ENCODE peak calls at places on chromosomes 13 and 19, in ten cellular contexts. V, E, T, J, Z, F, D, X, Y and H are unnamed samples.

GRCh38 chr19:47274891-47275865 is 493 bp downstream of the INAFM1 start:
- DNase-seq in V (no peak), E (no peak), T (no peak), J (peak; percentile 76), Z (no peak), F (peak; percentile 56), D (no peak), X (no peak), Y (peak; percentile 68), H (peak; percentile 92)

GRCh38 chr19:19745496-19746285 is 12.8 kb upstream of the ZNF14 start:
- DNase-seq in V (no peak), E (no peak), T (no peak), J (no peak), Z (no peak), F (no peak), D (no peak), X (no peak), Y (no peak), H (no peak)

GRCh38 chr13:58584610-58585009 is 953.1 kb downstream of the PCDH17 start:
- DNase-seq in V (no peak), E (no peak), T (no peak), J (no peak), Z (no peak), F (no peak), D (no peak), X (no peak), Y (no peak), H (no peak)

GRCh38 chr13:36028359-36028758 is 102.8 kb downstream of the DCLK1 start:
- DNase-seq in V (no peak), E (no peak), T (no peak), J (no peak), Z (no peak), F (no peak), D (no peak), X (no peak), Y (no peak), H (no peak)

GRCh38 chr19:49691243-49692101 is 556 bp downstream of the CPT1C start:
- DNase-seq in V (peak; percentile 69), E (no peak), T (no peak), J (peak; percentile 76), Z (peak; percentile 90), F (peak; percentile 96), D (no peak), X (no peak), Y (peak; percentile 94), H (no peak)

GRCh38 chr13:40508112-40508511 is 158.3 kb downstream of the FOXO1 start:
- DNase-seq in V (no peak), E (no peak), T (no peak), J (no peak), Z (no peak), F (no peak), D (no peak), X (no peak), Y (no peak), H (no peak)

GRCh38 chr13:35723820-35724219 is 247.3 kb upstream of the MAB21L1 start:
- DNase-seq in V (no peak), E (no peak), T (no peak), J (no peak), Z (no peak), F (peak; percentile 57), D (no peak), X (no peak), Y (no peak), H (no peak)

GRCh38 chr19:51066393-51066792 is 1.5 kb upstream of the KLK13 start:
- DNase-seq in V (no peak), E (no peak), T (no peak), J (no peak), Z (no peak), F (peak; percentile 11), D (no peak), X (no peak), Y (no peak), H (no peak)

GRCh38 chr13:99227331-99227900 is 26.8 kb downstream of the UBAC2 start:
- DNase-seq in V (no peak), E (no peak), T (no peak), J (no peak), Z (no peak), F (no peak), D (no peak), X (no peak), Y (no peak), H (no peak)

GRCh38 chr13:109821038-109821545 is 34.7 kb upstream of the IRS2 start:
- DNase-seq in V (no peak), E (no peak), T (no peak), J (no peak), Z (no peak), F (peak; percentile 55), D (no peak), X (no peak), Y (no peak), H (no peak)

GRCh38 chr19:3570619-3571018 is 2.1 kb upstream of the HMG20B start:
- DNase-seq in V (no peak), E (no peak), T (no peak), J (no peak), Z (no peak), F (no peak), D (no peak), X (no peak), Y (no peak), H (no peak)

GRCh38 chr13:39961036-39961435 is 305.6 kb downstream of the COG6 start:
- DNase-seq in V (no peak), E (no peak), T (no peak), J (no peak), Z (no peak), F (no peak), D (no peak), X (no peak), Y (no peak), H (no peak)

GRCh38 chr13:71867101-71867814 is at the start of gene DACH1:
- DNase-seq in V (peak; percentile 45), E (no peak), T (no peak), J (peak; percentile 68), Z (peak; percentile 35), F (peak; percentile 99), D (no peak), X (no peak), Y (peak; percentile 46), H (no peak)

GRCh38 chr13:92512852-92513251 is 713.8 kb upstream of the GPC6 start:
- DNase-seq in V (no peak), E (no peak), T (no peak), J (no peak), Z (no peak), F (no peak), D (no peak), X (no peak), Y (no peak), H (no peak)